ENCODE peak calls at places on chromosome 19, in nine cellular contexts. L is activated gamma-delta T cell treated with Interleukin-2 at 50 U/mL for 16 hours, O is A673, R is heart right ventricle, W is NCI-H1105, C is WERI-Rb-1, D is fibroblast of gingiva, P is progenitor cell of endocrine pancreas, S is adrenal gland. X is an unnamed sample.
A peak's percentile ranks its signal among the peaks of the same experiment; 100 is the strongest.

GRCh38 chr19:34503546-34504272 is 22.2 kb downstream of the WTIP start:
- DNase-seq in O (no peak), R (no peak), L (no peak), D (no peak), P (no peak), C (no peak), S (no peak), W (no peak), X (no peak)

GRCh38 chr19:50636317-50637085 is 3.2 kb downstream of the SYT3 start:
- DNase-seq in W (no peak), C (no peak), L (no peak), O (no peak), D (no peak), R (no peak), P (no peak), S (no peak), X (no peak)

GRCh38 chr19:53041366-53041765 is 3.2 kb upstream of the ERVV-2 start:
- DNase-seq in W (no peak), L (no peak), C (no peak), S (no peak), O (no peak), D (no peak), P (no peak), R (no peak), X (no peak)

GRCh38 chr19:9306443-9306842 is 3.2 kb downstream of the ZNF699 start:
- DNase-seq in D (peak; percentile 43), W (no peak), L (no peak), C (no peak), S (no peak), R (no peak), P (no peak), O (no peak), X (no peak)

GRCh38 chr19:10517760-10518443 is 655 bp upstream of the S1PR5 start:
- DNase-seq in P (no peak), L (no peak), R (peak; percentile 27), D (no peak), S (peak; percentile 38), C (no peak), O (peak; percentile 45), W (peak; percentile 58), X (peak; percentile 36)

GRCh38 chr19:17937371-17937900 is 4.6 kb downstream of the CCDC124 start:
- DNase-seq in S (no peak), D (no peak), L (no peak), P (no peak), O (no peak), C (no peak), R (no peak), W (no peak), X (no peak)

GRCh38 chr19:42281175-42282035 is 12.4 kb downstream of the CIC start:
- DNase-seq in C (peak; percentile 36), R (peak; percentile 85), S (peak; percentile 72), L (no peak), P (no peak), W (peak; percentile 58), D (peak; percentile 30), O (peak; percentile 77), X (no peak)

GRCh38 chr19:41563847-41564514 is 12.0 kb upstream of the CEACAM21 start:
- DNase-seq in W (peak; percentile 12), D (no peak), L (peak; percentile 48), P (no peak), R (no peak), S (no peak), O (no peak), C (no peak), X (peak; percentile 5)

GRCh38 chr19:42177686-42178019 is 39.8 kb downstream of the DEDD2 start:
- DNase-seq in D (no peak), L (no peak), O (no peak), C (no peak), W (no peak), R (no peak), P (no peak), S (no peak), X (no peak)

GRCh38 chr19:42068756-42069571 is 1.0 kb downstream of the GRIK5 start:
- DNase-seq in C (peak; percentile 62), S (no peak), O (no peak), D (no peak), R (no peak), L (no peak), P (no peak), W (no peak), X (no peak)

GRCh38 chr19:3784607-3785463 is 1.3 kb downstream of the MATK start:
- DNase-seq in D (no peak), R (no peak), P (no peak), O (no peak), W (no peak), L (no peak), C (no peak), S (no peak), X (peak; percentile 57)

GRCh38 chr19:17719730-17720486 is 628 bp downstream of the MAP1S start:
- DNase-seq in R (no peak), O (no peak), S (no peak), D (no peak), L (no peak), C (no peak), P (no peak), W (peak; percentile 62), X (no peak)

GRCh38 chr19:47713046-47714021 is at the start of gene EHD2:
- DNase-seq in D (peak; percentile 84), P (no peak), C (no peak), L (peak; percentile 38), O (peak; percentile 69), R (peak; percentile 76), S (peak; percentile 68), W (no peak), X (peak; percentile 37)

GRCh38 chr19:28633223-28634030 is 579.5 kb downstream of the UQCRFS1 start:
- DNase-seq in O (peak; percentile 40), L (peak; percentile 47), R (no peak), P (peak; percentile 54), S (peak; percentile 56), W (peak; percentile 58), C (peak; percentile 61), D (no peak), X (peak; percentile 82)

GRCh38 chr19:4713384-4713951 is 10.2 kb downstream of the DPP9 start:
- DNase-seq in W (no peak), S (peak; percentile 87), R (peak; percentile 87), C (no peak), D (peak; percentile 91), L (no peak), P (no peak), O (no peak), X (no peak)

GRCh38 chr19:46904114-46905060 is 43.6 kb downstream of the ARHGAP35 start:
- DNase-seq in R (peak; percentile 41), S (peak; percentile 66), D (peak; percentile 60), W (no peak), C (no peak), O (no peak), L (no peak), P (no peak), X (no peak)

GRCh38 chr19:34837262-34837661 is 64.2 kb upstream of the ZNF599 start:
- DNase-seq in P (no peak), W (peak; percentile 49), D (no peak), C (no peak), O (no peak), S (peak; percentile 36), R (peak; percentile 86), L (no peak), X (no peak)

GRCh38 chr19:36898422-36898821 is 17.7 kb downstream of the ZNF829 start:
- DNase-seq in P (no peak), C (no peak), R (no peak), W (no peak), D (no peak), L (no peak), S (no peak), O (no peak), X (no peak)

GRCh38 chr19:38264486-38265212 is at the start of gene SPINT2:
- DNase-seq in S (peak; percentile 44), R (no peak), W (peak; percentile 91), C (no peak), O (no peak), D (no peak), P (peak; percentile 89), L (peak; percentile 32), X (no peak)

GRCh38 chr19:17966497-17967257 is at the start of gene KCNN1:
- DNase-seq in S (no peak), O (peak; percentile 83), C (no peak), R (no peak), D (no peak), W (no peak), L (no peak), P (peak; percentile 52), X (peak; percentile 20)

GRCh38 chr19:1618157-1619093 is 13.2 kb upstream of the UQCR11 start:
- DNase-seq in D (no peak), O (no peak), W (no peak), R (peak; percentile 38), P (no peak), C (peak; percentile 71), L (no peak), S (peak; percentile 47), X (peak; percentile 44)

GRCh38 chr19:42345191-42345812 is 19.9 kb downstream of the MEGF8 start:
- DNase-seq in O (no peak), P (no peak), S (no peak), W (no peak), C (no peak), D (peak; percentile 84), R (no peak), L (no peak), X (no peak)

GRCh38 chr19:15812059-15812722 is 3.3 kb downstream of the OR10H1 start:
- DNase-seq in S (no peak), L (peak; percentile 28), P (no peak), D (no peak), O (no peak), C (no peak), W (no peak), R (no peak), X (no peak)

GRCh38 chr19:2332341-2333026 is 4.0 kb downstream of the SPPL2B start:
- DNase-seq in C (no peak), L (peak; percentile 58), D (no peak), S (no peak), P (no peak), R (no peak), W (peak; percentile 61), O (peak; percentile 36), X (no peak)

GRCh38 chr19:34676697-34677385 is at the start of gene SCGB2B2:
- DNase-seq in S (no peak), R (peak; percentile 88), L (peak; percentile 76), P (no peak), O (peak; percentile 91), C (peak; percentile 67), D (no peak), W (peak; percentile 82), X (peak; percentile 80)

GRCh38 chr19:46495789-46496099 is at the start of gene PNMA8B:
- DNase-seq in W (peak; percentile 97), L (no peak), C (peak; percentile 74), S (peak; percentile 94), D (peak; percentile 27), O (peak; percentile 88), R (peak; percentile 58), P (peak; percentile 92), X (no peak)

GRCh38 chr19:22118132-22118531 is 65.8 kb downstream of the ZNF257 start:
- DNase-seq in P (no peak), S (no peak), R (no peak), O (no peak), L (no peak), D (no peak), W (no peak), C (no peak), X (no peak)

GRCh38 chr19:18203408-18203862 is 407 bp downstream of the RAB3A start:
- DNase-seq in S (peak; percentile 60), C (peak; percentile 42), L (peak; percentile 42), P (no peak), R (peak; percentile 39), W (no peak), O (peak; percentile 54), D (no peak), X (no peak)

GRCh38 chr19:887072-887471 is 5.9 kb downstream of the MED16 start:
- DNase-seq in C (no peak), P (no peak), S (peak; percentile 41), W (no peak), R (no peak), L (no peak), D (peak; percentile 83), O (no peak), X (no peak)

GRCh38 chr19:8505680-8506401 is 3.4 kb upstream of the PRAM1 start:
- DNase-seq in W (peak; percentile 79), C (peak; percentile 91), L (peak; percentile 57), S (peak; percentile 80), P (peak; percentile 93), D (peak; percentile 47), R (peak; percentile 78), O (peak; percentile 85), X (peak; percentile 68)

GRCh38 chr19:16033136-16033530 is 43.2 kb upstream of the TPM4 start:
- DNase-seq in O (no peak), S (peak; percentile 2), P (no peak), C (no peak), D (no peak), L (no peak), W (no peak), R (no peak), X (no peak)